ENCODE peak calls at places on chromosome 10, in nine cellular contexts. A, P, U, I, Z, C, S, G and M are unnamed samples.
A peak's percentile ranks its signal among the peaks of the same experiment; 100 is the strongest.

GRCh38 chr10:73095479-73096021 is 1.1 kb downstream of the P4HA1 start:
- DNase-seq in Z (peak; percentile 10), I (peak; percentile 63), A (peak; percentile 86), U (no peak), S (peak; percentile 64), C (peak; percentile 38), P (peak; percentile 15), G (peak; percentile 64), M (peak; percentile 43)

GRCh38 chr10:13672505-13672904 is 85.7 kb downstream of the PRPF18 start:
- DNase-seq in P (no peak), U (no peak), G (no peak), Z (peak; percentile 17), I (no peak), A (no peak), S (peak; percentile 43), C (no peak), M (no peak)

GRCh38 chr10:5518143-5518542 is 6.6 kb upstream of the CALML3 start:
- DNase-seq in S (no peak), Z (peak; percentile 84), G (no peak), C (no peak), U (no peak), A (no peak), P (no peak), I (no peak), M (peak; percentile 52)

GRCh38 chr10:57654856-57655255 is 612.8 kb downstream of the IPMK start:
- DNase-seq in I (no peak), U (no peak), G (no peak), P (no peak), Z (no peak), S (no peak), C (no peak), A (no peak), M (no peak)

GRCh38 chr10:82564353-82565218 is 689.6 kb downstream of the NRG3 start:
- DNase-seq in P (no peak), Z (no peak), A (no peak), U (no peak), C (no peak), G (no peak), I (no peak), S (no peak), M (no peak)

GRCh38 chr10:480928-481551 is 208.4 kb downstream of the DIP2C start:
- DNase-seq in S (peak; percentile 21), P (no peak), A (peak; percentile 63), U (no peak), I (peak; percentile 29), C (no peak), Z (peak; percentile 3), G (no peak), M (peak; percentile 83)

GRCh38 chr10:24721254-24722106 is 2.2 kb downstream of the ARHGAP21 start:
- DNase-seq in U (peak; percentile 66), A (peak; percentile 34), G (peak; percentile 38), P (no peak), Z (no peak), C (peak; percentile 27), I (peak; percentile 11), S (peak; percentile 21), M (peak; percentile 38)

GRCh38 chr10:71756441-71757191 is 16.7 kb downstream of the VSIR start:
- DNase-seq in I (no peak), Z (no peak), S (no peak), A (no peak), G (no peak), U (peak; percentile 6), P (no peak), C (no peak), M (no peak)

GRCh38 chr10:22365644-22366565 is 20.6 kb downstream of the SPAG6 start:
- DNase-seq in Z (no peak), I (no peak), G (no peak), U (no peak), P (no peak), S (no peak), A (peak; percentile 15), C (no peak), M (no peak)

GRCh38 chr10:84825330-84825729 is 496.9 kb downstream of the CCSER2 start:
- DNase-seq in I (peak; percentile 63), S (peak; percentile 12), G (no peak), U (no peak), C (no peak), Z (no peak), A (peak; percentile 57), P (no peak), M (no peak)

GRCh38 chr10:133131754-133132710 is 28.0 kb upstream of the KNDC1 start:
- DNase-seq in S (no peak), U (no peak), P (no peak), A (no peak), C (no peak), G (no peak), Z (no peak), I (no peak), M (no peak)

GRCh38 chr10:101694674-101695403 is at the start of gene FBXW4:
- DNase-seq in S (peak; percentile 55), P (peak; percentile 59), I (peak; percentile 90), C (peak; percentile 22), U (peak; percentile 81), A (no peak), G (peak; percentile 59), Z (peak; percentile 40), M (peak; percentile 27)

GRCh38 chr10:132679217-132679595 is 106.7 kb downstream of the NKX6-2 start:
- DNase-seq in C (no peak), P (no peak), G (no peak), S (no peak), A (no peak), U (no peak), I (no peak), Z (no peak), M (peak; percentile 46)

GRCh38 chr10:49384268-49384953 is 11.5 kb downstream of the DRGX start:
- DNase-seq in P (no peak), U (no peak), I (no peak), S (no peak), A (no peak), G (no peak), Z (no peak), C (no peak), M (peak; percentile 63)

GRCh38 chr10:35335718-35336083 is 608 bp upstream of the CCNY start:
- DNase-seq in G (no peak), Z (no peak), I (no peak), C (no peak), U (peak; percentile 56), P (peak; percentile 6), A (no peak), S (peak; percentile 54), M (no peak)

GRCh38 chr10:15442056-15442455 is 71.0 kb upstream of the FAM171A1 start:
- DNase-seq in C (no peak), G (no peak), I (no peak), A (no peak), S (no peak), Z (no peak), P (no peak), U (no peak), M (no peak)

GRCh38 chr10:34670101-34670500 is 145.0 kb downstream of the PARD3 start:
- DNase-seq in A (no peak), Z (no peak), C (peak; percentile 64), P (no peak), I (no peak), S (no peak), U (no peak), G (no peak), M (no peak)

GRCh38 chr10:13660545-13660920 is 73.8 kb downstream of the PRPF18 start:
- DNase-seq in A (no peak), C (no peak), S (no peak), G (no peak), Z (no peak), I (peak; percentile 43), U (no peak), P (no peak), M (peak; percentile 40)

GRCh38 chr10:19815478-19816419 is 483 bp upstream of the PLXDC2 start:
- DNase-seq in G (peak; percentile 69), A (peak; percentile 71), U (peak; percentile 79), C (peak; percentile 58), Z (no peak), P (no peak), S (peak; percentile 96), I (peak; percentile 20), M (peak; percentile 83)

GRCh38 chr10:124011464-124011863 is 81.9 kb downstream of the CHST15 start:
- DNase-seq in P (no peak), Z (no peak), S (no peak), G (no peak), C (no peak), A (no peak), U (peak; percentile 43), I (no peak), M (no peak)

GRCh38 chr10:97673736-97674525 is 13.1 kb downstream of the AVPI1 start:
- DNase-seq in I (peak; percentile 39), S (no peak), P (no peak), A (peak; percentile 52), G (no peak), U (no peak), Z (no peak), C (no peak), M (no peak)

GRCh38 chr10:88828310-88828709 is 23.3 kb downstream of the ANKRD22 start:
- DNase-seq in A (peak; percentile 28), Z (no peak), I (no peak), G (no peak), S (no peak), P (no peak), U (no peak), C (no peak), M (no peak)

GRCh38 chr10:59098387-59098786 is 78.1 kb upstream of the PHYHIPL start:
- DNase-seq in C (no peak), P (no peak), S (peak; percentile 57), A (peak; percentile 60), U (no peak), Z (no peak), G (peak; percentile 29), I (peak; percentile 38), M (no peak)

GRCh38 chr10:122143238-122143841 is 127.8 kb upstream of the BTBD16 start:
- DNase-seq in C (no peak), Z (no peak), G (no peak), U (no peak), P (no peak), A (no peak), S (no peak), I (no peak), M (no peak)

GRCh38 chr10:16116404-16117304 is 256.3 kb upstream of the MINDY3 start:
- DNase-seq in P (no peak), I (peak; percentile 24), A (peak; percentile 37), Z (peak; percentile 6), U (no peak), C (no peak), S (peak; percentile 60), G (no peak), M (peak; percentile 25)

GRCh38 chr10:11167233-11167979 is 149.7 kb downstream of the CELF2 start:
- DNase-seq in C (no peak), P (no peak), A (no peak), S (no peak), Z (no peak), I (no peak), U (no peak), G (no peak), M (no peak)

GRCh38 chr10:34156781-34157425 is 658.2 kb downstream of the PARD3 start:
- DNase-seq in G (no peak), U (no peak), A (peak; percentile 61), C (no peak), I (peak; percentile 73), S (no peak), P (no peak), Z (no peak), M (no peak)

GRCh38 chr10:114045071-114045737 is 1.5 kb downstream of the ADRB1 start:
- DNase-seq in U (peak; percentile 57), S (peak; percentile 78), P (no peak), G (no peak), C (no peak), Z (peak; percentile 3), I (peak; percentile 64), A (no peak), M (peak; percentile 86)

GRCh38 chr10:5434017-5434753 is 21.8 kb downstream of the NET1 start:
- DNase-seq in I (peak; percentile 56), A (peak; percentile 85), Z (peak; percentile 54), G (no peak), P (no peak), S (peak; percentile 63), U (no peak), C (no peak), M (no peak)

GRCh38 chr10:974785-975074 is 13.5 kb upstream of the GTPBP4 start:
- DNase-seq in S (no peak), G (no peak), U (no peak), P (no peak), C (no peak), A (no peak), Z (no peak), I (no peak), M (no peak)

GRCh38 chr10:865257-865656 is 66.2 kb downstream of the LARP4B start:
- DNase-seq in S (no peak), Z (no peak), I (no peak), A (no peak), U (no peak), G (no peak), P (no peak), C (no peak), M (no peak)